ENCODE peak calls at places on chromosomes 5 and 9, in five cellular contexts. W is stimulated activated CD8-positive, alpha-beta memory T cell treated with anti-CD3 and anti-CD28 coated beads, Interleukin-2, amount 100 ng/mL, for 48 hours; A is kidney epithelial cell; K is Karpas-422; O is ovary. I is an unnamed sample.
A peak's percentile ranks its signal among the peaks of the same experiment; 100 is the strongest.

GRCh38 chr5:138077064-138077696 is 6.7 kb upstream of the WNT8A start:
- DNase-seq in W (peak; percentile 14), A (no peak), K (peak; percentile 83), O (peak; percentile 43), I (peak; percentile 65)

GRCh38 chr5:128538249-128539037 is 398 bp upstream of the FBN2 start:
- DNase-seq in W (no peak), A (no peak), K (no peak), O (no peak), I (no peak)

GRCh38 chr9:114691046-114691955 is 9.3 kb upstream of the TEX48 start:
- DNase-seq in W (peak; percentile 53), A (peak; percentile 86), K (no peak), O (no peak), I (no peak)

GRCh38 chr9:6188906-6189305 is 26.7 kb upstream of the IL33 start:
- DNase-seq in W (no peak), A (no peak), K (no peak), O (no peak), I (no peak)

GRCh38 chr9:72979405-72980100 is 26.7 kb upstream of the ALDH1A1 start:
- DNase-seq in W (no peak), A (no peak), K (no peak), O (no peak), I (no peak)

GRCh38 chr5:39465843-39466242 is 41.1 kb upstream of the DAB2 start:
- DNase-seq in W (no peak), A (no peak), K (no peak), O (no peak), I (no peak)

GRCh38 chr5:73374520-73375235 is 73.9 kb downstream of the FOXD1 start:
- DNase-seq in W (no peak), A (no peak), K (no peak), O (no peak), I (no peak)

GRCh38 chr5:34928267-34928666 is 1.1 kb upstream of the DNAJC21 start:
- DNase-seq in W (no peak), A (no peak), K (peak; percentile 46), O (no peak), I (peak; percentile 11)

GRCh38 chr5:42985129-42986037 is 54.7 kb downstream of the ANXA2R start:
- DNase-seq in W (no peak), A (no peak), K (no peak), O (no peak), I (no peak)